ENCODE peak calls at places on chromosomes 7 and 10, in eight cellular contexts. Z, N, L, R, X, M, T and P are unnamed samples.
A peak's percentile ranks its signal among the peaks of the same experiment; 100 is the strongest.

GRCh38 chr10:29946953-29947700 is 112.3 kb downstream of the JCAD start:
- DNase-seq in X (no peak), N (no peak), T (peak; percentile 55), R (no peak), M (no peak), L (no peak), Z (no peak), P (no peak)

GRCh38 chr7:50359258-50359994 is 54.9 kb downstream of the IKZF1 start:
- DNase-seq in T (no peak), Z (no peak), L (no peak), X (no peak), N (no peak), R (no peak), M (no peak), P (no peak)

GRCh38 chr7:98514211-98515150 is 102.6 kb upstream of the NPTX2 start:
- DNase-seq in L (no peak), N (no peak), R (no peak), M (no peak), T (no peak), Z (no peak), X (no peak), P (no peak)

GRCh38 chr10:120508393-120508792 is 51.4 kb downstream of the PLPP4 start:
- DNase-seq in Z (peak; percentile 5), M (no peak), T (no peak), L (no peak), R (no peak), X (no peak), N (no peak), P (no peak)

GRCh38 chr10:34430685-34431084 is 384.4 kb downstream of the PARD3 start:
- DNase-seq in L (no peak), M (no peak), N (no peak), T (no peak), Z (peak; percentile 4), X (no peak), R (no peak), P (no peak)

GRCh38 chr10:28188520-28188919 is 114.3 kb downstream of the MPP7 start:
- DNase-seq in Z (no peak), X (no peak), M (no peak), N (no peak), L (no peak), R (no peak), T (no peak), P (no peak)

GRCh38 chr7:141231018-141231792 is 157.3 kb downstream of the TMEM178B start:
- DNase-seq in R (peak; percentile 37), X (no peak), T (no peak), Z (peak; percentile 73), N (no peak), M (no peak), L (no peak), P (no peak)

GRCh38 chr10:53990799-53991238 is 810.2 kb downstream of the PCDH15 start:
- DNase-seq in Z (no peak), L (no peak), R (no peak), M (no peak), T (no peak), X (no peak), N (no peak), P (no peak)

GRCh38 chr7:496528-497295 is 22.9 kb downstream of the PDGFA start:
- DNase-seq in N (no peak), M (no peak), T (peak; percentile 80), Z (no peak), X (no peak), L (no peak), R (no peak), P (no peak)

GRCh38 chr7:7564323-7564780 is 2.3 kb upstream of the MIOS start:
- DNase-seq in Z (peak; percentile 54), N (no peak), L (no peak), X (no peak), M (no peak), R (no peak), T (no peak), P (no peak)

GRCh38 chr10:12235796-12236195 is 39.8 kb downstream of the CDC123 start:
- DNase-seq in Z (no peak), T (no peak), X (no peak), M (no peak), R (no peak), N (no peak), L (no peak), P (no peak)

GRCh38 chr10:78377362-78377761 is 343.7 kb downstream of the RPS24 start:
- DNase-seq in R (no peak), T (no peak), Z (peak; percentile 88), N (no peak), L (no peak), M (no peak), X (no peak), P (no peak)

GRCh38 chr10:115945696-115946445 is 327.1 kb downstream of the GFRA1 start:
- DNase-seq in L (no peak), X (no peak), T (no peak), M (no peak), R (no peak), N (no peak), Z (no peak), P (no peak)

GRCh38 chr7:74482629-74483401 is 29.1 kb downstream of the GTF2IRD1 start:
- DNase-seq in Z (no peak), M (no peak), R (no peak), N (no peak), X (no peak), L (no peak), T (no peak), P (no peak)